ENCODE peak calls at places on chromosomes 5 and 9, in six cellular contexts. One of them, this sample, is unnamed. For H3K79me2 and H3K9me3, the result is how much of the 10 kb centered on the place peaks cover.

GRCh38 chr9:133862585-133863041 is 124.5 kb upstream of the SARDH start:
- DNase-seq in fibroblast of lung: no peak
- DNase-seq in HCT116: no peak
- DNase-seq in SK-N-SH: no peak
- DNase-seq in mammary epithelial cell: no peak
- DNase-seq in H1: no peak
- DNase-seq in this sample: no peak

GRCh38 chr9:77589046-77589795 is 58.9 kb downstream of the GNA14 start:
- DNase-seq in fibroblast of lung: no peak
- DNase-seq in HCT116: no peak
- DNase-seq in SK-N-SH: no peak
- DNase-seq in mammary epithelial cell: peak
- DNase-seq in H1: no peak
- DNase-seq in this sample: no peak

GRCh38 chr9:16559418-16560188 is 310.9 kb downstream of the BNC2 start:
- DNase-seq in fibroblast of lung: no peak
- DNase-seq in HCT116: no peak
- DNase-seq in SK-N-SH: no peak
- DNase-seq in mammary epithelial cell: no peak
- DNase-seq in H1: no peak
- DNase-seq in this sample: no peak

GRCh38 chr9:110160163-110160562 is 47.8 kb downstream of the C9orf152 start:
- DNase-seq in fibroblast of lung: no peak
- DNase-seq in HCT116: no peak
- DNase-seq in SK-N-SH: no peak
- DNase-seq in mammary epithelial cell: no peak
- DNase-seq in H1: no peak
- DNase-seq in this sample: peak

GRCh38 chr9:37430841-37431597 is 8.5 kb downstream of the GRHPR start:
- DNase-seq in fibroblast of lung: no peak
- DNase-seq in HCT116: no peak
- DNase-seq in SK-N-SH: no peak
- DNase-seq in mammary epithelial cell: no peak
- DNase-seq in H1: no peak
- DNase-seq in this sample: peak

GRCh38 chr5:141641634-141642278 is 5.0 kb downstream of the RELL2 start:
- DNase-seq in fibroblast of lung: peak
- DNase-seq in HCT116: no peak
- DNase-seq in SK-N-SH: no peak
- DNase-seq in mammary epithelial cell: peak
- DNase-seq in H1: no peak
- DNase-seq in this sample: peak

GRCh38 chr9:130780865-130781504 is 54.1 kb upstream of the ABL1 start:
- DNase-seq in fibroblast of lung: peak
- DNase-seq in HCT116: no peak
- DNase-seq in SK-N-SH: no peak
- DNase-seq in mammary epithelial cell: no peak
- DNase-seq in H1: no peak
- DNase-seq in this sample: peak

GRCh38 chr5:121968910-121969607 is 7.3 kb downstream of the SRFBP1 start:
- DNase-seq in fibroblast of lung: peak
- DNase-seq in HCT116: peak
- DNase-seq in SK-N-SH: no peak
- DNase-seq in mammary epithelial cell: peak
- DNase-seq in H1: no peak
- DNase-seq in this sample: peak

GRCh38 chr5:111237470-111237869 is 13.3 kb downstream of the CAMK4 start:
- DNase-seq in fibroblast of lung: peak
- DNase-seq in HCT116: no peak
- DNase-seq in SK-N-SH: no peak
- DNase-seq in mammary epithelial cell: no peak
- DNase-seq in H1: no peak
- DNase-seq in this sample: peak

GRCh38 chr9:108562176-108562575 is 293.6 kb downstream of the ACTL7B start:
- DNase-seq in fibroblast of lung: no peak
- DNase-seq in HCT116: no peak
- DNase-seq in SK-N-SH: no peak
- DNase-seq in mammary epithelial cell: peak
- DNase-seq in H1: no peak
- DNase-seq in this sample: no peak

GRCh38 chr5:124583469-124584350 is 162.7 kb downstream of the ZNF608 start:
- DNase-seq in fibroblast of lung: peak
- DNase-seq in HCT116: peak
- DNase-seq in SK-N-SH: no peak
- DNase-seq in mammary epithelial cell: peak
- DNase-seq in H1: no peak
- DNase-seq in this sample: peak

GRCh38 chr5:61673007-61673735 is 341.1 kb downstream of the ZSWIM6 start:
- DNase-seq in fibroblast of lung: peak
- DNase-seq in HCT116: peak
- DNase-seq in SK-N-SH: no peak
- DNase-seq in mammary epithelial cell: peak
- DNase-seq in H1: no peak
- DNase-seq in this sample: peak

GRCh38 chr5:59301727-59302126 is 591.8 kb downstream of the PDE4D start:
- DNase-seq in fibroblast of lung: no peak
- DNase-seq in HCT116: no peak
- DNase-seq in SK-N-SH: no peak
- DNase-seq in mammary epithelial cell: no peak
- DNase-seq in H1: no peak
- DNase-seq in this sample: no peak

GRCh38 chr9:92737611-92738299 is 26.9 kb downstream of the BICD2 start:
- DNase-seq in fibroblast of lung: no peak
- DNase-seq in HCT116: no peak
- DNase-seq in SK-N-SH: no peak
- DNase-seq in mammary epithelial cell: no peak
- DNase-seq in H1: no peak
- DNase-seq in this sample: no peak

GRCh38 chr9:124852829-124853531 is at the start of gene WDR38:
- DNase-seq in fibroblast of lung: peak
- DNase-seq in HCT116: peak
- DNase-seq in SK-N-SH: peak
- DNase-seq in mammary epithelial cell: peak
- DNase-seq in H1: no peak
- DNase-seq in this sample: no peak

GRCh38 chr9:35423499-35423898 is 66.4 kb upstream of the RUSC2 start:
- DNase-seq in fibroblast of lung: peak
- DNase-seq in HCT116: no peak
- DNase-seq in SK-N-SH: no peak
- DNase-seq in mammary epithelial cell: peak
- DNase-seq in H1: no peak
- DNase-seq in this sample: no peak

GRCh38 chr9:107480386-107480789 is 9.2 kb downstream of the KLF4 start:
- DNase-seq in fibroblast of lung: peak
- DNase-seq in HCT116: no peak
- DNase-seq in SK-N-SH: no peak
- DNase-seq in mammary epithelial cell: peak
- DNase-seq in H1: no peak
- DNase-seq in this sample: peak

GRCh38 chr9:135211524-135211890 is 124.0 kb downstream of the OLFM1 start:
- DNase-seq in fibroblast of lung: no peak
- DNase-seq in HCT116: no peak
- DNase-seq in SK-N-SH: no peak
- DNase-seq in mammary epithelial cell: no peak
- DNase-seq in H1: no peak
- DNase-seq in this sample: no peak

GRCh38 chr9:20597862-20598261 is 24.4 kb downstream of the MLLT3 start:
- DNase-seq in fibroblast of lung: no peak
- DNase-seq in HCT116: no peak
- DNase-seq in SK-N-SH: no peak
- DNase-seq in mammary epithelial cell: no peak
- DNase-seq in H1: no peak
- DNase-seq in this sample: no peak

GRCh38 chr5:173963867-173964429 is 25.0 kb upstream of the C5orf47 start:
- DNase-seq in fibroblast of lung: peak
- DNase-seq in HCT116: no peak
- DNase-seq in SK-N-SH: peak
- DNase-seq in mammary epithelial cell: peak
- DNase-seq in H1: no peak
- DNase-seq in this sample: peak

GRCh38 chr9:89505795-89506385 is 8.0 kb upstream of the SEMA4D start:
- DNase-seq in fibroblast of lung: no peak
- DNase-seq in HCT116: no peak
- DNase-seq in SK-N-SH: no peak
- DNase-seq in mammary epithelial cell: no peak
- DNase-seq in H1: no peak
- DNase-seq in this sample: peak

GRCh38 chr9:16150501-16150900 is 597.7 kb downstream of the CCDC171 start:
- DNase-seq in fibroblast of lung: no peak
- DNase-seq in HCT116: no peak
- DNase-seq in SK-N-SH: peak
- DNase-seq in mammary epithelial cell: no peak
- DNase-seq in H1: no peak
- DNase-seq in this sample: no peak

GRCh38 chr5:140566665-140567064 is 2.0 kb downstream of the SLC35A4 start:
- DNase-seq in fibroblast of lung: no peak
- DNase-seq in HCT116: no peak
- DNase-seq in SK-N-SH: no peak
- DNase-seq in mammary epithelial cell: no peak
- DNase-seq in H1: no peak
- DNase-seq in this sample: no peak
- H3K79me2 ChIP-seq in fibroblast of lung: under half
- H3K79me2 ChIP-seq in HCT116: under half
- H3K79me2 ChIP-seq in SK-N-SH: under half
- H3K79me2 ChIP-seq in mammary epithelial cell: under half
- H3K79me2 ChIP-seq in H1: under half
- H3K79me2 ChIP-seq in this sample: under half

DNA sequence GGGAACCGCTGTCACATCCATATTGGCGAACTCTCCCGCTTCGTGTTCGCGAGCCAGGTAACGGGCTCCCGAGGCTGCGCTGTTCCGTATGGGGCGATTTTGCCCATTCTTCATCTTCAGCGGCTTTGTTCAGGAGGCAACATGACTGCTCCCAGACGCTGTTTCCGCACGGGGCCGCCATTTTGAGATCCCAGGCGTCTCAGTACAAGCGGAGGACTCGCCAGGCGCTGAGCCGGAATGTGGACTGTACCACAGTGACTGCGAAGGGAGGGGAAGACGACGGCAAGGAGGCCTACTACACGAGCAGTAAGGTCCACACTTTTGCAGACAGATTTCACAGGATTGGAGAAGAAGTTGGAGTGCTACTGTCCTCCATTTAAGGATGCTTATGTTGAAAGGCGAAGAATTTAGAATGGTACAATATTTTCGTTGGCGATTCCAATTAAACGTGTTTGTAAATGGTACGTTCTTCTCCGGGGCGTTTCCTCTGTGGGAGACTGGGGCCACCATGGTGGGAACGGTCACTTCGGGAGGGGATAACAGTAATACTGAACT is 41.6 kb upstream of the ZNF300 start:
- DNase-seq in fibroblast of lung: peak
- DNase-seq in HCT116: no peak
- DNase-seq in SK-N-SH: peak
- DNase-seq in mammary epithelial cell: no peak
- DNase-seq in H1: no peak
- DNase-seq in this sample: peak
- H3K9me3 ChIP-seq in fibroblast of lung: under half
- H3K9me3 ChIP-seq in HCT116: under half
- H3K9me3 ChIP-seq in SK-N-SH: under half
- H3K9me3 ChIP-seq in mammary epithelial cell: under half
- H3K9me3 ChIP-seq in H1: half or more
- H3K9me3 ChIP-seq in this sample: under half

GRCh38 chr5:79795764-79796398 is 106.2 kb downstream of the CMYA5 start:
- DNase-seq in fibroblast of lung: peak
- DNase-seq in HCT116: no peak
- DNase-seq in SK-N-SH: no peak
- DNase-seq in mammary epithelial cell: peak
- DNase-seq in H1: no peak
- DNase-seq in this sample: peak

GRCh38 chr5:79798892-79799590 is 109.4 kb downstream of the CMYA5 start:
- DNase-seq in fibroblast of lung: no peak
- DNase-seq in HCT116: no peak
- DNase-seq in SK-N-SH: no peak
- DNase-seq in mammary epithelial cell: no peak
- DNase-seq in H1: no peak
- DNase-seq in this sample: no peak

GRCh38 chr5:79802995-79803394 is 113.4 kb downstream of the CMYA5 start:
- DNase-seq in fibroblast of lung: peak
- DNase-seq in HCT116: no peak
- DNase-seq in SK-N-SH: no peak
- DNase-seq in mammary epithelial cell: no peak
- DNase-seq in H1: no peak
- DNase-seq in this sample: no peak

GRCh38 chr5:79802404-79802803 is 112.8 kb downstream of the CMYA5 start:
- DNase-seq in fibroblast of lung: no peak
- DNase-seq in HCT116: no peak
- DNase-seq in SK-N-SH: no peak
- DNase-seq in mammary epithelial cell: no peak
- DNase-seq in H1: no peak
- DNase-seq in this sample: no peak

DNA sequence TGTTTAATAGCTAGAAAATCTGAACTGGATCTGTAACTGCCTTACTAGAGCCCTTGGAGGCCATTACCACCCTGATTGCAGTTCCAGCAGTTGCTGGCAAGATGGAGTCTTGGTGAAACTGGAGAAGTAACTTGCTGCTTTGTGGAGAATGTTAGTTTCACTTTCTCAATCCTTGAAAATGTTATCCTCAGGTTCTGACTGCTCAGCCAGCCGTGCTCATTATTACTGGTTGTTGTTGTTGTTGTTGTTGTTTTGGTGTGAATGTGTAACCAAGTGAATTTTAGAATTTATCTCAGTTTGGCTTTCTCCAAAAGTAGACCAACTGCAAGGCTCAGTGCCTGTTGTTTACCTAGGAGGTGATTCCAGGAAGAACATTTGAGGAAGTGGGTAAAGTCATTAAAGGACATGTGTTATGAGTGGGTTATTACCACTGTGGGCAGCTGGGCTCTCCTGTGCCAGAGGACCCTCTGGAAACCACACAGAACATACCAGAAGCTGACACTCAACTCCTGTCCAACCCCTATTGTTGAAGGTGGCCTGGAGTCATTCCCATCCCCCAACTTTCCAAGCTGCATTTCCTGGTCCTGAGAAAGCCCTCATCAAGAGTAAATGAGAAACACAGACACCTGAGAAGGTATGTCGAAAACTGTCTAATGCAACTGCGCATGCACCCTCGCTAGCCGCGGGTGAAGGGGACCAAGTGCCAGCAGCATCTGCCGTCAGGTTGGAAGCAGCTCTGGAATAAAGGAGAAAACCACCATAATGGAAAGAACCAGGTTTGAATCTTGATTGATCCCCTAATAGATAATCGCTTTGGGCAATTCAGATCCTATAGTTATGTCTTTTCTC is 111.6 kb downstream of the CMYA5 start:
- DNase-seq in fibroblast of lung: peak
- DNase-seq in HCT116: no peak
- DNase-seq in SK-N-SH: no peak
- DNase-seq in mammary epithelial cell: no peak
- DNase-seq in H1: no peak
- DNase-seq in this sample: no peak
- H3K4me2 ChIP-seq in fibroblast of lung: no peak
- H3K4me2 ChIP-seq in HCT116: no peak
- H3K4me2 ChIP-seq in SK-N-SH: no peak
- H3K4me2 ChIP-seq in mammary epithelial cell: peak
- H3K4me2 ChIP-seq in H1: no peak
- H3K4me2 ChIP-seq in this sample: no peak

DNA sequence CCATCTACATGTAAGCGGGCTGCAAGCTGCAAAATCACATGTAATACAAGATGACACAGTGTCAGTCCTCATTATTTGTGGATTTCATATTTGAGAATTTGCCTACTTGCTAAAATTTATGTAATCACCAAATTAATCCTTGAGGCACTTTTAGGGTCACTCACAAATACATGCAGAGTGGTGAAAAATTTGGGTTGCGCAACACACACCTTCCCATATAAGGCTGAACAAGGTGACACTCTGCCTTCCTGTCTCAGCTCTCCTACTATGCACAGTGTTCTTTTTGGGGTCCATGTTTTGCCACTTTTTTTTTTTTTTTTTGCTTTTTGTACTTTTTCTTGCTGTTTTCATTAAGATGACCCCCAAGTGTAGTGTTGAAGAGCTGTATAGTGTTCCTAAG is 111.0 kb downstream of the FBXL7 start:
- DNase-seq in fibroblast of lung: no peak
- DNase-seq in HCT116: no peak
- DNase-seq in SK-N-SH: no peak
- DNase-seq in mammary epithelial cell: no peak
- DNase-seq in H1: no peak
- DNase-seq in this sample: no peak
- H3K79me2 ChIP-seq in fibroblast of lung: under half
- H3K79me2 ChIP-seq in HCT116: under half
- H3K79me2 ChIP-seq in SK-N-SH: under half
- H3K79me2 ChIP-seq in mammary epithelial cell: under half
- H3K79me2 ChIP-seq in H1: under half
- H3K79me2 ChIP-seq in this sample: under half

This sample was measured in astrocyte.